ENCODE peak calls at places on chromosomes 1 and 21, in seven cellular contexts. T is stimulated activated CD8-positive, alpha-beta memory T cell treated with anti-CD3 and anti-CD28 coated beads, Interleukin-4, amount 100 ng/mL, for 1 hour; Y is islet precursor cell; K is NCI-H2081; Q is NCI-H1105 treated with DMSO at 0.1 percent for 48 hours; F is activated CD4-positive, alpha-beta memory T cell treated with anti-CD3 and anti-CD28 coated beads, Interleukin-2, amount 10 ng/mL, durations not matched to agents 7 days and 5 days; A is left ventricle myocardium inferior. W is an unnamed sample.
A peak's percentile ranks its signal among the peaks of the same experiment; 100 is the strongest.

GRCh38 chr1:30675761-30676160 is 47.6 kb downstream of the MATN1 start:
- DNase-seq in T (no peak), Y (no peak), K (no peak), Q (no peak), F (no peak), A (no peak), W (no peak)

GRCh38 chr1:94207695-94208094 is 29.7 kb downstream of the ARHGAP29 start:
- DNase-seq in T (no peak), Y (no peak), K (no peak), Q (no peak), F (no peak), A (no peak), W (no peak)

GRCh38 chr1:163427336-163427735 is 105.6 kb downstream of the NUF2 start:
- DNase-seq in T (no peak), Y (no peak), K (no peak), Q (no peak), F (no peak), A (no peak), W (no peak)

GRCh38 chr1:168488153-168488552 is 55.6 kb downstream of the XCL2 start:
- DNase-seq in T (no peak), Y (no peak), K (peak; percentile 60), Q (peak; percentile 76), F (no peak), A (peak; percentile 60), W (no peak)

GRCh38 chr21:38957575-38958340 is 152.0 kb downstream of the ETS2 start:
- DNase-seq in T (no peak), Y (no peak), K (peak; percentile 56), Q (peak; percentile 28), F (no peak), A (no peak), W (no peak)

GRCh38 chr1:205772607-205773032 is 2.7 kb downstream of the RAB29 start:
- DNase-seq in T (no peak), Y (no peak), K (no peak), Q (no peak), F (no peak), A (no peak), W (no peak)

GRCh38 chr1:108575241-108575850 is 15.4 kb downstream of the EEIG2 start:
- DNase-seq in T (no peak), Y (no peak), K (no peak), Q (no peak), F (no peak), A (no peak), W (no peak)

GRCh38 chr1:56157477-56157876 is 421.9 kb downstream of the PLPP3 start:
- DNase-seq in T (no peak), Y (peak; percentile 75), K (no peak), Q (no peak), F (no peak), A (no peak), W (no peak)

GRCh38 chr1:206608108-206608698 is 4.1 kb downstream of the EIF2D start:
- DNase-seq in T (no peak), Y (peak; percentile 69), K (peak; percentile 31), Q (peak; percentile 39), F (peak; percentile 66), A (no peak), W (no peak)